ENCODE peak calls at places on chromosome 21, in six cellular contexts. One of them, this sample, is unnamed.
A peak's percentile ranks its signal among the peaks of the same experiment; 100 is the strongest.

GRCh38 chr21:14057313-14057712 is 153.4 kb downstream of the LIPI start:
- DNase-seq in adrenal gland: no peak
- DNase-seq in prostate gland: no peak
- DNase-seq in spleen: peak; percentile 72
- DNase-seq in tibial nerve: no peak
- DNase-seq in NB4: no peak
- DNase-seq in this sample: no peak

GRCh38 chr21:31252611-31253010 is 91.5 kb downstream of the TIAM1 start:
- DNase-seq in prostate gland: no peak
- DNase-seq in spleen: no peak
- DNase-seq in NB4: no peak
- DNase-seq in adrenal gland: no peak
- DNase-seq in tibial nerve: no peak
- DNase-seq in this sample: no peak

GRCh38 chr21:14215971-14216621 is at the start of gene RBM11:
- DNase-seq in adrenal gland: peak; percentile 73
- DNase-seq in prostate gland: peak; percentile 72
- DNase-seq in spleen: peak; percentile 92
- DNase-seq in NB4: peak; percentile 12
- DNase-seq in tibial nerve: peak; percentile 34
- DNase-seq in this sample: peak; percentile 90

GRCh38 chr21:21463456-21463855 is 465.2 kb downstream of the NCAM2 start:
- DNase-seq in spleen: no peak
- DNase-seq in adrenal gland: no peak
- DNase-seq in tibial nerve: no peak
- DNase-seq in NB4: no peak
- DNase-seq in prostate gland: no peak
- DNase-seq in this sample: no peak

GRCh38 chr21:33266784-33267135 is 593 bp downstream of the IL10RB start:
- DNase-seq in NB4: no peak
- DNase-seq in adrenal gland: no peak
- DNase-seq in prostate gland: no peak
- DNase-seq in tibial nerve: no peak
- DNase-seq in spleen: peak; percentile 88
- DNase-seq in this sample: peak; percentile 64

GRCh38 chr21:37551406-37552355 is 185.1 kb downstream of the DYRK1A start:
- DNase-seq in tibial nerve: no peak
- DNase-seq in prostate gland: no peak
- DNase-seq in spleen: no peak
- DNase-seq in adrenal gland: no peak
- DNase-seq in NB4: no peak
- DNase-seq in this sample: peak; percentile 42

GRCh38 chr21:38159355-38159754 is 97.4 kb upstream of the KCNJ15 start:
- DNase-seq in prostate gland: peak; percentile 57
- DNase-seq in tibial nerve: peak; percentile 24
- DNase-seq in spleen: no peak
- DNase-seq in NB4: peak; percentile 72
- DNase-seq in adrenal gland: peak; percentile 74
- DNase-seq in this sample: no peak

GRCh38 chr21:28392436-28392835 is 600.2 kb downstream of the LTN1 start:
- DNase-seq in adrenal gland: no peak
- DNase-seq in spleen: no peak
- DNase-seq in prostate gland: no peak
- DNase-seq in tibial nerve: no peak
- DNase-seq in NB4: no peak
- DNase-seq in this sample: no peak

GRCh38 chr21:42002421-42002958 is 7.7 kb downstream of the ZBTB21 start:
- DNase-seq in tibial nerve: no peak
- DNase-seq in NB4: no peak
- DNase-seq in adrenal gland: peak; percentile 90
- DNase-seq in prostate gland: no peak
- DNase-seq in spleen: no peak
- DNase-seq in this sample: no peak

GRCh38 chr21:28627261-28627660 is 365.4 kb downstream of the LTN1 start:
- DNase-seq in NB4: no peak
- DNase-seq in tibial nerve: no peak
- DNase-seq in spleen: no peak
- DNase-seq in prostate gland: no peak
- DNase-seq in adrenal gland: no peak
- DNase-seq in this sample: no peak

GRCh38 chr21:17554619-17555472 is 42.0 kb downstream of the CXADR start:
- DNase-seq in prostate gland: no peak
- DNase-seq in adrenal gland: no peak
- DNase-seq in spleen: no peak
- DNase-seq in NB4: peak; percentile 2
- DNase-seq in tibial nerve: no peak
- DNase-seq in this sample: no peak

GRCh38 chr21:14353712-14354111 is 29.2 kb downstream of the HSPA13 start:
- DNase-seq in prostate gland: no peak
- DNase-seq in spleen: no peak
- DNase-seq in NB4: no peak
- DNase-seq in tibial nerve: no peak
- DNase-seq in adrenal gland: no peak
- DNase-seq in this sample: no peak

GRCh38 chr21:22278366-22278765 is 1280.2 kb downstream of the NCAM2 start:
- DNase-seq in spleen: no peak
- DNase-seq in prostate gland: no peak
- DNase-seq in tibial nerve: no peak
- DNase-seq in adrenal gland: no peak
- DNase-seq in NB4: no peak
- DNase-seq in this sample: no peak

GRCh38 chr21:14318598-14318997 is 64.3 kb downstream of the HSPA13 start:
- DNase-seq in prostate gland: no peak
- DNase-seq in NB4: peak; percentile 27
- DNase-seq in adrenal gland: no peak
- DNase-seq in spleen: no peak
- DNase-seq in tibial nerve: no peak
- DNase-seq in this sample: no peak

GRCh38 chr21:37878946-37879660 is 37.2 kb downstream of the KCNJ6 start:
- DNase-seq in prostate gland: no peak
- DNase-seq in NB4: no peak
- DNase-seq in tibial nerve: no peak
- DNase-seq in spleen: no peak
- DNase-seq in adrenal gland: no peak
- DNase-seq in this sample: no peak

GRCh38 chr21:46295996-46296752 is 10.0 kb downstream of the YBEY start:
- DNase-seq in NB4: peak; percentile 94
- DNase-seq in tibial nerve: peak; percentile 85
- DNase-seq in prostate gland: no peak
- DNase-seq in spleen: peak; percentile 92
- DNase-seq in adrenal gland: peak; percentile 62
- DNase-seq in this sample: peak; percentile 68

GRCh38 chr21:17513214-17514123 is 626 bp downstream of the CXADR start:
- DNase-seq in adrenal gland: peak; percentile 47
- DNase-seq in prostate gland: peak; percentile 36
- DNase-seq in spleen: peak; percentile 77
- DNase-seq in tibial nerve: no peak
- DNase-seq in NB4: no peak
- DNase-seq in this sample: peak; percentile 66

GRCh38 chr21:41877901-41878830 is 978 bp downstream of the PRDM15 start:
- DNase-seq in tibial nerve: no peak
- DNase-seq in NB4: peak; percentile 60
- DNase-seq in adrenal gland: peak; percentile 48
- DNase-seq in prostate gland: no peak
- DNase-seq in spleen: peak; percentile 89
- DNase-seq in this sample: peak; percentile 64

GRCh38 chr21:42651515-42652401 is 1.7 kb upstream of the PDE9A start:
- DNase-seq in tibial nerve: no peak
- DNase-seq in adrenal gland: no peak
- DNase-seq in spleen: peak; percentile 76
- DNase-seq in NB4: peak; percentile 68
- DNase-seq in prostate gland: no peak
- DNase-seq in this sample: peak; percentile 64

GRCh38 chr21:24826822-24827221 is 780.5 kb downstream of the MRPL39 start:
- DNase-seq in spleen: no peak
- DNase-seq in tibial nerve: no peak
- DNase-seq in prostate gland: no peak
- DNase-seq in adrenal gland: no peak
- DNase-seq in NB4: no peak
- DNase-seq in this sample: no peak

GRCh38 chr21:19123053-19123452 is 719.5 kb upstream of the TMPRSS15 start:
- DNase-seq in spleen: no peak
- DNase-seq in tibial nerve: no peak
- DNase-seq in NB4: no peak
- DNase-seq in prostate gland: no peak
- DNase-seq in adrenal gland: peak; percentile 8
- DNase-seq in this sample: no peak

GRCh38 chr21:34004984-34005383 is 68.4 kb upstream of the MRPS6 start:
- DNase-seq in adrenal gland: no peak
- DNase-seq in prostate gland: no peak
- DNase-seq in tibial nerve: peak; percentile 47
- DNase-seq in NB4: no peak
- DNase-seq in spleen: no peak
- DNase-seq in this sample: no peak

GRCh38 chr21:31911138-31911907 is 38.5 kb downstream of the HUNK start:
- DNase-seq in NB4: peak; percentile 35
- DNase-seq in prostate gland: no peak
- DNase-seq in adrenal gland: no peak
- DNase-seq in spleen: no peak
- DNase-seq in tibial nerve: no peak
- DNase-seq in this sample: no peak

GRCh38 chr21:46153259-46154154 is 1.9 kb downstream of the FTCD start:
- DNase-seq in prostate gland: peak; percentile 58
- DNase-seq in tibial nerve: peak; percentile 14
- DNase-seq in NB4: peak; percentile 63
- DNase-seq in adrenal gland: peak; percentile 74
- DNase-seq in spleen: peak; percentile 75
- DNase-seq in this sample: peak; percentile 66

GRCh38 chr21:37413553-37414291 is 47.1 kb downstream of the DYRK1A start:
- DNase-seq in tibial nerve: no peak
- DNase-seq in NB4: peak; percentile 54
- DNase-seq in prostate gland: no peak
- DNase-seq in adrenal gland: no peak
- DNase-seq in spleen: no peak
- DNase-seq in this sample: no peak

GRCh38 chr21:46212721-46213484 is 15.7 kb downstream of the LSS start:
- DNase-seq in tibial nerve: no peak
- DNase-seq in NB4: no peak
- DNase-seq in spleen: peak; percentile 67
- DNase-seq in adrenal gland: peak; percentile 2
- DNase-seq in prostate gland: no peak
- DNase-seq in this sample: no peak

GRCh38 chr21:41444703-41445464 is 18.8 kb downstream of the MX1 start:
- DNase-seq in prostate gland: no peak
- DNase-seq in tibial nerve: no peak
- DNase-seq in spleen: peak; percentile 39
- DNase-seq in NB4: no peak
- DNase-seq in adrenal gland: no peak
- DNase-seq in this sample: peak; percentile 24

GRCh38 chr21:46328151-46328550 is 4.2 kb downstream of the PCNT start:
- DNase-seq in spleen: no peak
- DNase-seq in prostate gland: no peak
- DNase-seq in NB4: no peak
- DNase-seq in tibial nerve: no peak
- DNase-seq in adrenal gland: no peak
- DNase-seq in this sample: no peak

GRCh38 chr21:42302292-42302650 is 12.9 kb downstream of the TFF3 start:
- DNase-seq in adrenal gland: no peak
- DNase-seq in prostate gland: no peak
- DNase-seq in NB4: no peak
- DNase-seq in tibial nerve: no peak
- DNase-seq in spleen: peak; percentile 74
- DNase-seq in this sample: no peak

GRCh38 chr21:27346041-27346448 is 379.2 kb upstream of the ADAMTS5 start:
- DNase-seq in prostate gland: no peak
- DNase-seq in adrenal gland: no peak
- DNase-seq in NB4: no peak
- DNase-seq in tibial nerve: no peak
- DNase-seq in spleen: no peak
- DNase-seq in this sample: no peak

GRCh38 chr21:41564871-41565281 is 56.9 kb upstream of the TMPRSS2 start:
- DNase-seq in spleen: no peak
- DNase-seq in NB4: peak; percentile 26
- DNase-seq in prostate gland: no peak
- DNase-seq in tibial nerve: no peak
- DNase-seq in adrenal gland: no peak
- DNase-seq in this sample: peak; percentile 73

GRCh38 chr21:44311108-44311507 is 11.3 kb downstream of the PFKL start:
- DNase-seq in adrenal gland: no peak
- DNase-seq in spleen: no peak
- DNase-seq in prostate gland: no peak
- DNase-seq in tibial nerve: no peak
- DNase-seq in NB4: no peak
- DNase-seq in this sample: no peak
- TF ChIP-seq POLR2A in adrenal gland: no peak
- TF ChIP-seq POLR2A in spleen: no peak
- TF ChIP-seq POLR2A in prostate gland: no peak
- TF ChIP-seq POLR2A in tibial nerve: no peak
- TF ChIP-seq POLR2A in NB4: no peak
- TF ChIP-seq POLR2A in this sample: no peak

GRCh38 chr21:29649370-29649963 is 290.3 kb downstream of the GRIK1 start:
- DNase-seq in tibial nerve: no peak
- DNase-seq in adrenal gland: no peak
- DNase-seq in spleen: no peak
- DNase-seq in NB4: peak; percentile 14
- DNase-seq in prostate gland: no peak
- DNase-seq in this sample: no peak
- TF ChIP-seq CTCF in tibial nerve: no peak
- TF ChIP-seq CTCF in adrenal gland: no peak
- TF ChIP-seq CTCF in spleen: no peak
- TF ChIP-seq CTCF in NB4: no peak
- TF ChIP-seq CTCF in prostate gland: no peak
- TF ChIP-seq CTCF in this sample: no peak

GRCh38 chr21:35922618-35923017 is 137.7 kb downstream of the SETD4 start:
- DNase-seq in spleen: no peak
- DNase-seq in tibial nerve: no peak
- DNase-seq in NB4: no peak
- DNase-seq in adrenal gland: no peak
- DNase-seq in prostate gland: no peak
- DNase-seq in this sample: no peak

GRCh38 chr21:35923971-35924370 is 136.4 kb downstream of the SETD4 start:
- DNase-seq in prostate gland: no peak
- DNase-seq in NB4: no peak
- DNase-seq in adrenal gland: no peak
- DNase-seq in tibial nerve: no peak
- DNase-seq in spleen: no peak
- DNase-seq in this sample: no peak

GRCh38 chr21:35925497-35925896 is 134.8 kb downstream of the SETD4 start:
- DNase-seq in prostate gland: peak; percentile 20
- DNase-seq in NB4: peak; percentile 51
- DNase-seq in adrenal gland: peak; percentile 73
- DNase-seq in tibial nerve: no peak
- DNase-seq in spleen: no peak
- DNase-seq in this sample: no peak

GRCh38 chr21:35926003-35926541 is 134.3 kb downstream of the SETD4 start:
- DNase-seq in adrenal gland: no peak
- DNase-seq in prostate gland: no peak
- DNase-seq in spleen: no peak
- DNase-seq in NB4: no peak
- DNase-seq in tibial nerve: no peak
- DNase-seq in this sample: no peak

GRCh38 chr21:35924714-35925301 is 135.5 kb downstream of the SETD4 start:
- DNase-seq in NB4: peak; percentile 91
- DNase-seq in prostate gland: no peak
- DNase-seq in tibial nerve: no peak
- DNase-seq in adrenal gland: peak; percentile 49
- DNase-seq in spleen: no peak
- DNase-seq in this sample: no peak
- TF ChIP-seq POLR2A in NB4: no peak
- TF ChIP-seq POLR2A in prostate gland: no peak
- TF ChIP-seq POLR2A in tibial nerve: no peak
- TF ChIP-seq POLR2A in adrenal gland: no peak
- TF ChIP-seq POLR2A in spleen: no peak
- TF ChIP-seq POLR2A in this sample: no peak

GRCh38 chr21:16454371-16454770 is 724.6 kb downstream of the USP25 start:
- DNase-seq in tibial nerve: no peak
- DNase-seq in prostate gland: no peak
- DNase-seq in adrenal gland: no peak
- DNase-seq in spleen: no peak
- DNase-seq in NB4: no peak
- DNase-seq in this sample: no peak
- TF ChIP-seq CTCF in tibial nerve: no peak
- TF ChIP-seq CTCF in prostate gland: no peak
- TF ChIP-seq CTCF in adrenal gland: peak; percentile 27
- TF ChIP-seq CTCF in spleen: no peak
- TF ChIP-seq CTCF in NB4: no peak
- TF ChIP-seq CTCF in this sample: no peak